ENCODE peak calls at places on chromosome 19, in four cellular contexts. B, Y, V and J are unnamed samples.

GRCh38 chr19:35011091-35011689 is 11.1 kb downstream of the GRAMD1A start:
- DNase-seq in B (no peak), Y (no peak), V (no peak), J (no peak)

GRCh38 chr19:43425567-43426392 is 11.1 kb downstream of the TEX101 start:
- DNase-seq in B (no peak), Y (peak; percentile 41), V (peak; percentile 7), J (peak; percentile 11)

GRCh38 chr19:38326591-38326990 is 6.9 kb downstream of the KCNK6 start:
- DNase-seq in B (no peak), Y (no peak), V (no peak), J (no peak)

GRCh38 chr19:56727731-56728130 is 56.2 kb upstream of the ZNF835 start:
- DNase-seq in B (no peak), Y (no peak), V (no peak), J (no peak)

GRCh38 chr19:57269515-57270250 is 10.6 kb upstream of the ZNF460 start:
- DNase-seq in B (no peak), Y (no peak), V (peak; percentile 57), J (no peak)

GRCh38 chr19:21587117-21587461 is 81.7 kb downstream of the ZNF429 start:
- DNase-seq in B (no peak), Y (no peak), V (no peak), J (no peak)

GRCh38 chr19:39195755-39196154 is 1.0 kb upstream of the NCCRP1 start:
- DNase-seq in B (no peak), Y (no peak), V (no peak), J (no peak)

GRCh38 chr19:36605101-36605838 is at the start of gene ZNF382:
- DNase-seq in B (no peak), Y (peak; percentile 83), V (no peak), J (no peak)

GRCh38 chr19:35704218-35704617 is at the start of gene ZBTB32:
- DNase-seq in B (no peak), Y (peak; percentile 80), V (no peak), J (no peak)

GRCh38 chr19:35061583-35062373 is 20.3 kb downstream of the HPN start:
- DNase-seq in B (no peak), Y (no peak), V (no peak), J (no peak)

GRCh38 chr19:33269016-33269415 is 33.3 kb downstream of the CEBPA start:
- DNase-seq in B (no peak), Y (no peak), V (no peak), J (no peak)

DNA sequence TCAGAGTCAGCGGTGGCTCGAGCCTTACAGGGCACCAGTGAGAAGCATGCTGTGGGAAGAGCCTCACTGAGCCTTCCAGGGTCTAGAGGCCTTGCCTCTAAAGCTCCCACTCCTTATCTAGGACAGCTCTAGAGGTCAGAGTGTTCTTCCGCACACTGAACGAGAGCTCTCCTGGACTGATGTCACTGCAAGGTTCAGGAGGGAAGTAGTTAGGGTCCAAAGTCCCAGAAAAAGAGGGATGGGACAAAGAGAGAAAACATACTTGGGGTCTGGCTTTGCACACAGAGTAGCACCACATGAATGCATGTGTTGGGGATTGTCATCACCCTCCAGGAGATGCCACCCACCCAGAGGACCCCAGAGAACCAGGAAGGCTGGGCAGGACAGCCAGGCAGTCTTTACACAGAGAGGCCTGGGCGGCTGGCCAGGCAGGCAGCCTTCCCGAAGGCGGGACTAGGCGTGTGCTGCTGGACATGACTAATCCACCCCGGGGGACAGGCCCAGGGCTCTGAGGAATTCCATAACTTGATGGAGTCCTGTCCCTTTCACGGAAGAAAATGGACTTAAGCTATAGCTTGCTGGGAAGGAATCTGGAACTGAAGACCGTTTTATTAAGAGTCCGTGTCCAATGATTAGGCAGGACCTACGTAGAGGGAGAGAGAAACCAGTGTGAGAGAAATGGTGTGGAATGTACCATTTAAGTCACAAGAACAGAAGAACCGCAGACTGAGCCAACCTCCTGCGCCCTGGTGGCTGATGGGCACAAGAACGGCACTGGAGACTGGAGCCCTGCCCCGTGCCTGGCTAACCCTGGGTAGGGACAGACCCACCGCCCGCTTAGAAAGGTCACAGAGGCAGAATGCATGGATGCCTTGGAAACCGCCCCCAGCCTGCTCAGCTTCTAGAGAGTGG is 16.7 kb upstream of the EPHX3 start:
- DNase-seq in B (peak; percentile 77), Y (no peak), V (no peak), J (no peak)
- H3K4me1 ChIP-seq in B (peaks cover 55% of the 10 kb centered on the region), Y (peaks cover 16% of the 10 kb centered on the region), V (no peaks in the 10 kb centered on the region), J (no peaks in the 10 kb centered on the region)

GRCh38 chr19:3412066-3412465 is 45.7 kb downstream of the NFIC start:
- DNase-seq in B (no peak), Y (no peak), V (no peak), J (no peak)
- H3K4me2 ChIP-seq in B (no peak overlapping the region), Y (no peak overlapping the region), V (no peak overlapping the region), J (no peak overlapping the region)

GRCh38 chr19:50329146-50329925 is at the start of gene KCNC3:
- DNase-seq in B (peak; percentile 99), Y (peak; percentile 100), V (peak; percentile 100), J (no peak)

GRCh38 chr19:50327461-50328256 is 1.5 kb downstream of the KCNC3 start:
- DNase-seq in B (no peak), Y (no peak), V (no peak), J (no peak)

GRCh38 chr19:50330365-50331078 is 1.3 kb upstream of the KCNC3 start:
- DNase-seq in B (peak; percentile 94), Y (peak; percentile 98), V (peak; percentile 95), J (peak; percentile 46)

GRCh38 chr19:50327013-50327412 is 2.2 kb downstream of the KCNC3 start:
- DNase-seq in B (no peak), Y (no peak), V (no peak), J (no peak)

GRCh38 chr19:50328257-50329145 is 676 bp downstream of the KCNC3 start:
- DNase-seq in B (no peak), Y (peak; percentile 55), V (peak; percentile 65), J (no peak)
- TF ChIP-seq CTCF in B (peak; percentile 81), Y (peak; percentile 7), V (peak; percentile 1), J (no peak)

DNA sequence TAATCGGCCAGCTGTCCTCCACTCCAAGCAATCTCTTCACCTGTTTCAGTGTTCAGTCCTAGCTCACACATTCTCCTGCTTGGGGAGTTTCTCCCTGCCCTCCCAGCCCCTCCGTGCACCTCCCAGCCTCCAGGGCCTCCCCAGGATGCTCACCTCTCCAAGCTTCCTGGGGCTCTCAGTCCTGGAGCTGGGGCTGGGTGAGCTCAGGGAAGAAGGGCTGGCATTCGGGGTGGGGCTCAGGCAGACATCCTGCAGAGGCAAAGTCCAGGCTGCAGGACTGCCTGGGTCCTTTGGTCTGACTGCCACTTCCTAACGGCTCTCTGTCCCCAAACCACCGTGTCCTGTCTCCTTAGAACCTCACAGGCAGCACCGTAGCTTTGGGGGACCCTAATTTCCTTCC is 2.6 kb downstream of the TMEM150B start:
- DNase-seq in B (no peak), Y (no peak), V (no peak), J (no peak)
- H3K4me1 ChIP-seq in B (peaks cover 27% of the 10 kb centered on the region), Y (no peaks in the 10 kb centered on the region), V (peaks cover 11% of the 10 kb centered on the region), J (no peaks in the 10 kb centered on the region)

DNA sequence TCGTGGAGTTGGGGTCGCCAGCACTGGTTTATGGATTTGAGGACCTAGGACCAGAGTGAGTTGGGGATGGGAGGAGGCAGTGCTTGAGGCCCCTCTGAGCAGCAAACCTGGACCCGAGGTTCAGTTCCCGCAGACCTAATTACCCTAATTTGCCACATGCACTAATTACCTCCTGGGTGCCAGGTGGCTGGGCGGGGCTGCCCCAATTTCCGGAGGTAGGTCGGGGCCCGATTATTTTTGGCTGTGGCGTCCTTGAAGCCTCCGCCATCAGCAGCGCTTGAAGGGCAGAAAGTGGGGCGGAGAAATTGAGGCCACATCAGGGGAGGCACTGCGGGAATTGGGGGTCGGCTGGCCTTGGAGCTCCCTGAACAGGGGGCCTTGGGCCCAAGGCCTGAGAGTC is 5.9 kb upstream of the HOMER3 start:
- DNase-seq in B (no peak), Y (no peak), V (peak; percentile 88), J (peak; percentile 75)
- H3K4me2 ChIP-seq in B (no peak overlapping the region), Y (no peak overlapping the region), V (peak overlapping the region; percentile 66), J (peak overlapping the region; percentile 58)

GRCh38 chr19:18858906-18859646 is 27.3 kb downstream of the UPF1 start:
- DNase-seq in B (no peak), Y (no peak), V (no peak), J (no peak)

GRCh38 chr19:18854982-18855381 is 23.2 kb downstream of the UPF1 start:
- DNase-seq in B (no peak), Y (no peak), V (no peak), J (no peak)

GRCh38 chr19:18857223-18857622 is 25.5 kb downstream of the UPF1 start:
- DNase-seq in B (no peak), Y (no peak), V (no peak), J (no peak)

GRCh38 chr19:18855647-18856384 is 24.1 kb downstream of the UPF1 start:
- DNase-seq in B (no peak), Y (no peak), V (no peak), J (no peak)

DNA sequence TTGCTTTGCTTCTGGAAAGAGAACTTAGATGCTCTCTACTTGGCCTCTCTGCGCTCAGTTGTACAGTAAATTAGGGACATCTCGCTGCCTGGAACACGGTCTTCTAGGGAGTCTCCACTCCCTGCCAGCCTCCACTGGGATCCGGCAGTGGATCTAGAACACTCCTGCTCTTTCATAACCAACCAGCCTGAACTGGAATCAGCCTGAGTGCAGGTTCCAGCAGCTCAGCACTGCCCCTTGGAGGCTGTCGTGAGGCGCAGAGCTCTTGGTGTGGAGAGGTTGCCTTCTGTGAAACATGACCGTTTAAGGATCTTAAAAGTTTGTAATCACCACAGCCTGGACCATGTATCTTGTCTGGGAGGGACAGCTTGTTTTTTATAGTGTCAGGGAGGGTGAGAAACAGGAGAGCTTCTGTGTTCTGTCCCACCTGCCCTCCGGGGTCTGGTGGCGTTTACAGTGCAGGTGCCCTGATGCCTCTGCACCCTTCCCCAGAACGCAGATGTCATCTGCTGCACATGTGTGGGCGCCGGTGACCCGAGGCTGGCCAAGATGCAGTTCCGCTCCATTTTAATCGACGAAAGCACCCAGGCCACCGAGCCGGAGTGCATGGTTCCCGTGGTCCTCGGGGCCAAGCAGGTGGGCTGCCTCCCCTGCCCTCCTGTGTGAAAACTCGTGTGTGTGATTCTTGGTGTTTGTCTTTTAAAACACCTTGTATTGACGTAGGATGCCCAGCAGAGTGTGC is 24.8 kb downstream of the UPF1 start:
- DNase-seq in B (no peak), Y (peak; percentile 58), V (no peak), J (no peak)
- TF ChIP-seq CTCF in B (no peak), Y (peak; percentile 46), V (peak; percentile 53), J (no peak)

DNA sequence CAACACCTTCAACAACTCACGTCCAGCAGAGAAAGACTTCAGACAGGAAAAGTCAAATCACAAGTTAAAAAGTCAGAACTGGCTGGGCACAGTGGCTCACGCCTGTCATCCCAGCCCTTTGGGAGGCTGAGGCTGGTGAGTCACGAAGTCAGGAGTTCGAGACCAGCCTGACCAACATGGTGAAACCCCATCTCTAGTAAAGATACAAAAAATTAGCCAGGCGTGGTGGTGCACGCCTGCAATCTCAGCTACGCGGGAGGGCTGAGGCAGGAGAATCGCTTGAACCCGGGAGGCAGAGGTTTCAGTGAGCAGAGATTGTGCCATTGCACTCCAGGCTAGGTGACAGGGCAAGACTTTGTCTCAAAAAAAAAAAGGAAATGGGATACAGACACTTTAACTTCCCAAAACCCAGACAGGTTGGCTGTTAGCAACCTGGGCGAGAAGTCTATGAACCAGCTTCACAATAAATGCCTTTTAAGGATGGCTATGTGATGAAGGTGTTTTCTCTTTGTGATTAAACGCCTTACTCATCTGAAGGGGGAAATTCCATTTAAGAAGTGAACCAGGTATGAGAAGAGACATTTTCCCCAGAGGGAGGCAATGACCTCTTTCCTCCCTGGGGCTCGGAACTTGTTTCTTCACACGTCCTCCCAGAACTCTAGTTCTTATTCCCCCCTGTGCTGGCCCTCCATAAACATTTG is 80.4 kb downstream of the INSR start:
- DNase-seq in B (no peak), Y (no peak), V (no peak), J (no peak)
- H3K4me1 ChIP-seq in B (no peaks in the 10 kb centered on the region), Y (no peaks in the 10 kb centered on the region), V (peaks cover 33% of the 10 kb centered on the region), J (no peaks in the 10 kb centered on the region)